ENCODE peak calls at places on chromosomes 4 and X, in ten cellular contexts. One of them, this sample, is unnamed.

GRCh38 chrX:120301497-120301896 is 9.8 kb downstream of the TMEM255A start:
- DNase-seq in NCI-H345: no peak
- DNase-seq in ovary: no peak
- DNase-seq in lower leg skin: no peak
- DNase-seq in NAMALWA: no peak
- DNase-seq in stromal cell of bone marrow: no peak
- DNase-seq in NCI-H2171 treated with DMSO at 0.1 percent for 48 hours: no peak
- DNase-seq in GM12878: no peak
- DNase-seq in NCI-H748 treated with DMSO at 0.1 percent for 48 hours: no peak
- DNase-seq in stimulated activated CD8-positive, alpha-beta memory T cell treated with anti-CD3 and anti-CD28 coated beads, Interleukin-7, amount 100 ng/mL, for 1 hour: no peak
- DNase-seq in this sample: no peak

GRCh38 chr4:140130677-140131076 is 23.3 kb downstream of the MAML3 start:
- DNase-seq in NCI-H345: no peak
- DNase-seq in ovary: no peak
- DNase-seq in lower leg skin: no peak
- DNase-seq in NAMALWA: no peak
- DNase-seq in stromal cell of bone marrow: no peak
- DNase-seq in NCI-H2171 treated with DMSO at 0.1 percent for 48 hours: no peak
- DNase-seq in GM12878: no peak
- DNase-seq in NCI-H748 treated with DMSO at 0.1 percent for 48 hours: no peak
- DNase-seq in stimulated activated CD8-positive, alpha-beta memory T cell treated with anti-CD3 and anti-CD28 coated beads, Interleukin-7, amount 100 ng/mL, for 1 hour: no peak
- DNase-seq in this sample: no peak

GRCh38 chr4:13833171-13833804 is 205.8 kb upstream of the BOD1L1 start:
- DNase-seq in NCI-H345: no peak
- DNase-seq in ovary: no peak
- DNase-seq in lower leg skin: no peak
- DNase-seq in NAMALWA: no peak
- DNase-seq in stromal cell of bone marrow: no peak
- DNase-seq in NCI-H2171 treated with DMSO at 0.1 percent for 48 hours: no peak
- DNase-seq in GM12878: no peak
- DNase-seq in NCI-H748 treated with DMSO at 0.1 percent for 48 hours: no peak
- DNase-seq in stimulated activated CD8-positive, alpha-beta memory T cell treated with anti-CD3 and anti-CD28 coated beads, Interleukin-7, amount 100 ng/mL, for 1 hour: no peak
- DNase-seq in this sample: no peak

GRCh38 chrX:20224814-20225487 is 41.8 kb downstream of the RPS6KA3 start:
- DNase-seq in NCI-H345: no peak
- DNase-seq in ovary: no peak
- DNase-seq in lower leg skin: no peak
- DNase-seq in NAMALWA: no peak
- DNase-seq in stromal cell of bone marrow: no peak
- DNase-seq in NCI-H2171 treated with DMSO at 0.1 percent for 48 hours: no peak
- DNase-seq in GM12878: peak; percentile 35
- DNase-seq in NCI-H748 treated with DMSO at 0.1 percent for 48 hours: no peak
- DNase-seq in stimulated activated CD8-positive, alpha-beta memory T cell treated with anti-CD3 and anti-CD28 coated beads, Interleukin-7, amount 100 ng/mL, for 1 hour: no peak
- DNase-seq in this sample: no peak

GRCh38 chr4:43763029-43763610 is 685.5 kb downstream of the KCTD8 start:
- DNase-seq in NCI-H345: no peak
- DNase-seq in ovary: no peak
- DNase-seq in lower leg skin: no peak
- DNase-seq in NAMALWA: peak; percentile 56
- DNase-seq in stromal cell of bone marrow: no peak
- DNase-seq in NCI-H2171 treated with DMSO at 0.1 percent for 48 hours: no peak
- DNase-seq in GM12878: peak; percentile 39
- DNase-seq in NCI-H748 treated with DMSO at 0.1 percent for 48 hours: no peak
- DNase-seq in stimulated activated CD8-positive, alpha-beta memory T cell treated with anti-CD3 and anti-CD28 coated beads, Interleukin-7, amount 100 ng/mL, for 1 hour: no peak
- DNase-seq in this sample: no peak

GRCh38 chrX:11755724-11756123 is 2.3 kb upstream of the MSL3 start:
- DNase-seq in NCI-H345: peak; percentile 73
- DNase-seq in ovary: no peak
- DNase-seq in lower leg skin: no peak
- DNase-seq in NAMALWA: no peak
- DNase-seq in stromal cell of bone marrow: no peak
- DNase-seq in NCI-H2171 treated with DMSO at 0.1 percent for 48 hours: no peak
- DNase-seq in GM12878: no peak
- DNase-seq in NCI-H748 treated with DMSO at 0.1 percent for 48 hours: peak; percentile 90
- DNase-seq in stimulated activated CD8-positive, alpha-beta memory T cell treated with anti-CD3 and anti-CD28 coated beads, Interleukin-7, amount 100 ng/mL, for 1 hour: no peak
- DNase-seq in this sample: no peak

GRCh38 chr4:169254546-169254983 is 16.2 kb downstream of the SH3RF1 start:
- DNase-seq in NCI-H345: no peak
- DNase-seq in ovary: peak; percentile 46
- DNase-seq in lower leg skin: no peak
- DNase-seq in NAMALWA: no peak
- DNase-seq in stromal cell of bone marrow: peak; percentile 64
- DNase-seq in NCI-H2171 treated with DMSO at 0.1 percent for 48 hours: no peak
- DNase-seq in GM12878: no peak
- DNase-seq in NCI-H748 treated with DMSO at 0.1 percent for 48 hours: no peak
- DNase-seq in stimulated activated CD8-positive, alpha-beta memory T cell treated with anti-CD3 and anti-CD28 coated beads, Interleukin-7, amount 100 ng/mL, for 1 hour: no peak
- DNase-seq in this sample: no peak

GRCh38 chr4:88743696-88744095 is 46.1 kb upstream of the NAP1L5 start:
- DNase-seq in NCI-H345: no peak
- DNase-seq in ovary: no peak
- DNase-seq in lower leg skin: no peak
- DNase-seq in NAMALWA: no peak
- DNase-seq in stromal cell of bone marrow: peak; percentile 66
- DNase-seq in NCI-H2171 treated with DMSO at 0.1 percent for 48 hours: no peak
- DNase-seq in GM12878: no peak
- DNase-seq in NCI-H748 treated with DMSO at 0.1 percent for 48 hours: no peak
- DNase-seq in stimulated activated CD8-positive, alpha-beta memory T cell treated with anti-CD3 and anti-CD28 coated beads, Interleukin-7, amount 100 ng/mL, for 1 hour: no peak
- DNase-seq in this sample: no peak

GRCh38 chr4:122963222-122963621 is 40.8 kb upstream of the NUDT6 start:
- DNase-seq in NCI-H345: no peak
- DNase-seq in ovary: no peak
- DNase-seq in lower leg skin: no peak
- DNase-seq in NAMALWA: no peak
- DNase-seq in stromal cell of bone marrow: peak; percentile 15
- DNase-seq in NCI-H2171 treated with DMSO at 0.1 percent for 48 hours: no peak
- DNase-seq in GM12878: no peak
- DNase-seq in NCI-H748 treated with DMSO at 0.1 percent for 48 hours: no peak
- DNase-seq in stimulated activated CD8-positive, alpha-beta memory T cell treated with anti-CD3 and anti-CD28 coated beads, Interleukin-7, amount 100 ng/mL, for 1 hour: no peak
- DNase-seq in this sample: no peak

GRCh38 chr4:25993564-25994185 is 79.7 kb downstream of the SMIM20 start:
- DNase-seq in NCI-H345: no peak
- DNase-seq in ovary: no peak
- DNase-seq in lower leg skin: peak; percentile 22
- DNase-seq in NAMALWA: peak; percentile 46
- DNase-seq in stromal cell of bone marrow: no peak
- DNase-seq in NCI-H2171 treated with DMSO at 0.1 percent for 48 hours: no peak
- DNase-seq in GM12878: no peak
- DNase-seq in NCI-H748 treated with DMSO at 0.1 percent for 48 hours: no peak
- DNase-seq in stimulated activated CD8-positive, alpha-beta memory T cell treated with anti-CD3 and anti-CD28 coated beads, Interleukin-7, amount 100 ng/mL, for 1 hour: no peak
- DNase-seq in this sample: no peak

GRCh38 chr4:165874072-165874798 is 1.2 kb downstream of the TLL1 start:
- DNase-seq in NCI-H345: no peak
- DNase-seq in ovary: no peak
- DNase-seq in lower leg skin: peak; percentile 19
- DNase-seq in NAMALWA: no peak
- DNase-seq in stromal cell of bone marrow: no peak
- DNase-seq in NCI-H2171 treated with DMSO at 0.1 percent for 48 hours: no peak
- DNase-seq in GM12878: no peak
- DNase-seq in NCI-H748 treated with DMSO at 0.1 percent for 48 hours: peak; percentile 32
- DNase-seq in stimulated activated CD8-positive, alpha-beta memory T cell treated with anti-CD3 and anti-CD28 coated beads, Interleukin-7, amount 100 ng/mL, for 1 hour: no peak
- DNase-seq in this sample: no peak

GRCh38 chr4:140866492-140867005 is 110.4 kb upstream of the TBC1D9 start:
- DNase-seq in NCI-H345: no peak
- DNase-seq in ovary: no peak
- DNase-seq in lower leg skin: no peak
- DNase-seq in NAMALWA: no peak
- DNase-seq in stromal cell of bone marrow: no peak
- DNase-seq in NCI-H2171 treated with DMSO at 0.1 percent for 48 hours: no peak
- DNase-seq in GM12878: no peak
- DNase-seq in NCI-H748 treated with DMSO at 0.1 percent for 48 hours: no peak
- DNase-seq in stimulated activated CD8-positive, alpha-beta memory T cell treated with anti-CD3 and anti-CD28 coated beads, Interleukin-7, amount 100 ng/mL, for 1 hour: no peak
- DNase-seq in this sample: no peak

GRCh38 chrX:103565752-103566151 is 19.6 kb upstream of the TCEAL4 start:
- DNase-seq in NCI-H345: no peak
- DNase-seq in ovary: no peak
- DNase-seq in lower leg skin: no peak
- DNase-seq in NAMALWA: no peak
- DNase-seq in stromal cell of bone marrow: no peak
- DNase-seq in NCI-H2171 treated with DMSO at 0.1 percent for 48 hours: no peak
- DNase-seq in GM12878: no peak
- DNase-seq in NCI-H748 treated with DMSO at 0.1 percent for 48 hours: no peak
- DNase-seq in stimulated activated CD8-positive, alpha-beta memory T cell treated with anti-CD3 and anti-CD28 coated beads, Interleukin-7, amount 100 ng/mL, for 1 hour: no peak
- DNase-seq in this sample: no peak

GRCh38 chr4:185792384-185793146 is 19.4 kb downstream of the SORBS2 start:
- DNase-seq in NCI-H345: peak; percentile 63
- DNase-seq in ovary: no peak
- DNase-seq in lower leg skin: no peak
- DNase-seq in NAMALWA: no peak
- DNase-seq in stromal cell of bone marrow: peak; percentile 75
- DNase-seq in NCI-H2171 treated with DMSO at 0.1 percent for 48 hours: no peak
- DNase-seq in GM12878: no peak
- DNase-seq in NCI-H748 treated with DMSO at 0.1 percent for 48 hours: peak; percentile 15
- DNase-seq in stimulated activated CD8-positive, alpha-beta memory T cell treated with anti-CD3 and anti-CD28 coated beads, Interleukin-7, amount 100 ng/mL, for 1 hour: no peak
- DNase-seq in this sample: peak; percentile 27

GRCh38 chrX:40272141-40272540 is 174.4 kb upstream of the BCOR start:
- DNase-seq in NCI-H345: no peak
- DNase-seq in ovary: no peak
- DNase-seq in lower leg skin: no peak
- DNase-seq in NAMALWA: no peak
- DNase-seq in stromal cell of bone marrow: no peak
- DNase-seq in NCI-H2171 treated with DMSO at 0.1 percent for 48 hours: no peak
- DNase-seq in GM12878: no peak
- DNase-seq in NCI-H748 treated with DMSO at 0.1 percent for 48 hours: no peak
- DNase-seq in stimulated activated CD8-positive, alpha-beta memory T cell treated with anti-CD3 and anti-CD28 coated beads, Interleukin-7, amount 100 ng/mL, for 1 hour: no peak
- DNase-seq in this sample: no peak

GRCh38 chr4:153776601-153777000 is 12.3 kb downstream of the SFRP2 start:
- DNase-seq in NCI-H345: no peak
- DNase-seq in ovary: no peak
- DNase-seq in lower leg skin: no peak
- DNase-seq in NAMALWA: no peak
- DNase-seq in stromal cell of bone marrow: no peak
- DNase-seq in NCI-H2171 treated with DMSO at 0.1 percent for 48 hours: no peak
- DNase-seq in GM12878: no peak
- DNase-seq in NCI-H748 treated with DMSO at 0.1 percent for 48 hours: no peak
- DNase-seq in stimulated activated CD8-positive, alpha-beta memory T cell treated with anti-CD3 and anti-CD28 coated beads, Interleukin-7, amount 100 ng/mL, for 1 hour: no peak
- DNase-seq in this sample: no peak

GRCh38 chr4:104099141-104099540 is 379.4 kb upstream of the TACR3 start:
- DNase-seq in NCI-H345: no peak
- DNase-seq in ovary: no peak
- DNase-seq in lower leg skin: no peak
- DNase-seq in NAMALWA: no peak
- DNase-seq in stromal cell of bone marrow: no peak
- DNase-seq in NCI-H2171 treated with DMSO at 0.1 percent for 48 hours: no peak
- DNase-seq in GM12878: no peak
- DNase-seq in NCI-H748 treated with DMSO at 0.1 percent for 48 hours: no peak
- DNase-seq in stimulated activated CD8-positive, alpha-beta memory T cell treated with anti-CD3 and anti-CD28 coated beads, Interleukin-7, amount 100 ng/mL, for 1 hour: no peak
- DNase-seq in this sample: no peak

GRCh38 chrX:150856101-150856500 is 42.4 kb downstream of the CD99L2 start:
- DNase-seq in NCI-H345: no peak
- DNase-seq in ovary: no peak
- DNase-seq in lower leg skin: no peak
- DNase-seq in NAMALWA: no peak
- DNase-seq in stromal cell of bone marrow: no peak
- DNase-seq in NCI-H2171 treated with DMSO at 0.1 percent for 48 hours: no peak
- DNase-seq in GM12878: no peak
- DNase-seq in NCI-H748 treated with DMSO at 0.1 percent for 48 hours: no peak
- DNase-seq in stimulated activated CD8-positive, alpha-beta memory T cell treated with anti-CD3 and anti-CD28 coated beads, Interleukin-7, amount 100 ng/mL, for 1 hour: no peak
- DNase-seq in this sample: no peak

GRCh38 chr4:39502034-39502658 is 25.1 kb downstream of the UGDH start:
- DNase-seq in NCI-H345: no peak
- DNase-seq in ovary: no peak
- DNase-seq in lower leg skin: no peak
- DNase-seq in NAMALWA: no peak
- DNase-seq in stromal cell of bone marrow: peak; percentile 92
- DNase-seq in NCI-H2171 treated with DMSO at 0.1 percent for 48 hours: no peak
- DNase-seq in GM12878: no peak
- DNase-seq in NCI-H748 treated with DMSO at 0.1 percent for 48 hours: no peak
- DNase-seq in stimulated activated CD8-positive, alpha-beta memory T cell treated with anti-CD3 and anti-CD28 coated beads, Interleukin-7, amount 100 ng/mL, for 1 hour: no peak
- DNase-seq in this sample: peak; percentile 45

GRCh38 chr4:125397226-125397625 is 82.5 kb downstream of the FAT4 start:
- DNase-seq in NCI-H345: no peak
- DNase-seq in ovary: no peak
- DNase-seq in lower leg skin: no peak
- DNase-seq in NAMALWA: no peak
- DNase-seq in stromal cell of bone marrow: no peak
- DNase-seq in NCI-H2171 treated with DMSO at 0.1 percent for 48 hours: no peak
- DNase-seq in GM12878: no peak
- DNase-seq in NCI-H748 treated with DMSO at 0.1 percent for 48 hours: no peak
- DNase-seq in stimulated activated CD8-positive, alpha-beta memory T cell treated with anti-CD3 and anti-CD28 coated beads, Interleukin-7, amount 100 ng/mL, for 1 hour: no peak
- DNase-seq in this sample: no peak

GRCh38 chr4:67762091-67762490 is 7.9 kb upstream of the GNRHR start:
- DNase-seq in NCI-H345: no peak
- DNase-seq in ovary: no peak
- DNase-seq in lower leg skin: no peak
- DNase-seq in NAMALWA: peak; percentile 19
- DNase-seq in stromal cell of bone marrow: peak; percentile 27
- DNase-seq in NCI-H2171 treated with DMSO at 0.1 percent for 48 hours: peak; percentile 30
- DNase-seq in GM12878: peak; percentile 45
- DNase-seq in NCI-H748 treated with DMSO at 0.1 percent for 48 hours: no peak
- DNase-seq in stimulated activated CD8-positive, alpha-beta memory T cell treated with anti-CD3 and anti-CD28 coated beads, Interleukin-7, amount 100 ng/mL, for 1 hour: no peak
- DNase-seq in this sample: no peak

GRCh38 chrX:16683007-16683664 is 29.3 kb downstream of the CTPS2 start:
- DNase-seq in NCI-H345: no peak
- DNase-seq in ovary: no peak
- DNase-seq in lower leg skin: no peak
- DNase-seq in NAMALWA: no peak
- DNase-seq in stromal cell of bone marrow: no peak
- DNase-seq in NCI-H2171 treated with DMSO at 0.1 percent for 48 hours: no peak
- DNase-seq in GM12878: no peak
- DNase-seq in NCI-H748 treated with DMSO at 0.1 percent for 48 hours: no peak
- DNase-seq in stimulated activated CD8-positive, alpha-beta memory T cell treated with anti-CD3 and anti-CD28 coated beads, Interleukin-7, amount 100 ng/mL, for 1 hour: no peak
- DNase-seq in this sample: no peak

GRCh38 chr4:32748498-32748897 is 2028.3 kb downstream of the PCDH7 start:
- DNase-seq in NCI-H345: no peak
- DNase-seq in ovary: no peak
- DNase-seq in lower leg skin: no peak
- DNase-seq in NAMALWA: no peak
- DNase-seq in stromal cell of bone marrow: no peak
- DNase-seq in NCI-H2171 treated with DMSO at 0.1 percent for 48 hours: no peak
- DNase-seq in GM12878: no peak
- DNase-seq in NCI-H748 treated with DMSO at 0.1 percent for 48 hours: no peak
- DNase-seq in stimulated activated CD8-positive, alpha-beta memory T cell treated with anti-CD3 and anti-CD28 coated beads, Interleukin-7, amount 100 ng/mL, for 1 hour: no peak
- DNase-seq in this sample: no peak

GRCh38 chr4:140092094-140092820 is 61.7 kb downstream of the MAML3 start:
- DNase-seq in NCI-H345: peak; percentile 88
- DNase-seq in ovary: no peak
- DNase-seq in lower leg skin: peak; percentile 26
- DNase-seq in NAMALWA: no peak
- DNase-seq in stromal cell of bone marrow: no peak
- DNase-seq in NCI-H2171 treated with DMSO at 0.1 percent for 48 hours: peak; percentile 55
- DNase-seq in GM12878: no peak
- DNase-seq in NCI-H748 treated with DMSO at 0.1 percent for 48 hours: peak; percentile 80
- DNase-seq in stimulated activated CD8-positive, alpha-beta memory T cell treated with anti-CD3 and anti-CD28 coated beads, Interleukin-7, amount 100 ng/mL, for 1 hour: no peak
- DNase-seq in this sample: no peak

GRCh38 chr4:1206299-1207156 is 34.1 kb upstream of the SPON2 start:
- DNase-seq in NCI-H345: no peak
- DNase-seq in ovary: peak; percentile 28
- DNase-seq in lower leg skin: no peak
- DNase-seq in NAMALWA: no peak
- DNase-seq in stromal cell of bone marrow: no peak
- DNase-seq in NCI-H2171 treated with DMSO at 0.1 percent for 48 hours: no peak
- DNase-seq in GM12878: no peak
- DNase-seq in NCI-H748 treated with DMSO at 0.1 percent for 48 hours: no peak
- DNase-seq in stimulated activated CD8-positive, alpha-beta memory T cell treated with anti-CD3 and anti-CD28 coated beads, Interleukin-7, amount 100 ng/mL, for 1 hour: no peak
- DNase-seq in this sample: no peak

GRCh38 chr4:71765349-71765748 is 18.5 kb downstream of the GC start:
- DNase-seq in NCI-H345: no peak
- DNase-seq in ovary: no peak
- DNase-seq in lower leg skin: no peak
- DNase-seq in NAMALWA: no peak
- DNase-seq in stromal cell of bone marrow: peak; percentile 8
- DNase-seq in NCI-H2171 treated with DMSO at 0.1 percent for 48 hours: no peak
- DNase-seq in GM12878: no peak
- DNase-seq in NCI-H748 treated with DMSO at 0.1 percent for 48 hours: no peak
- DNase-seq in stimulated activated CD8-positive, alpha-beta memory T cell treated with anti-CD3 and anti-CD28 coated beads, Interleukin-7, amount 100 ng/mL, for 1 hour: no peak
- DNase-seq in this sample: no peak

GRCh38 chr4:3127129-3127528 is 52.6 kb downstream of the HTT start:
- DNase-seq in NCI-H345: no peak
- DNase-seq in ovary: no peak
- DNase-seq in lower leg skin: no peak
- DNase-seq in NAMALWA: no peak
- DNase-seq in stromal cell of bone marrow: no peak
- DNase-seq in NCI-H2171 treated with DMSO at 0.1 percent for 48 hours: no peak
- DNase-seq in GM12878: no peak
- DNase-seq in NCI-H748 treated with DMSO at 0.1 percent for 48 hours: no peak
- DNase-seq in stimulated activated CD8-positive, alpha-beta memory T cell treated with anti-CD3 and anti-CD28 coated beads, Interleukin-7, amount 100 ng/mL, for 1 hour: no peak
- DNase-seq in this sample: no peak

GRCh38 chr4:67573193-67573592 is 14.7 kb downstream of the STAP1 start:
- DNase-seq in NCI-H345: no peak
- DNase-seq in ovary: no peak
- DNase-seq in lower leg skin: no peak
- DNase-seq in NAMALWA: no peak
- DNase-seq in stromal cell of bone marrow: no peak
- DNase-seq in NCI-H2171 treated with DMSO at 0.1 percent for 48 hours: no peak
- DNase-seq in GM12878: no peak
- DNase-seq in NCI-H748 treated with DMSO at 0.1 percent for 48 hours: no peak
- DNase-seq in stimulated activated CD8-positive, alpha-beta memory T cell treated with anti-CD3 and anti-CD28 coated beads, Interleukin-7, amount 100 ng/mL, for 1 hour: no peak
- DNase-seq in this sample: no peak

This sample was measured in AG09319.